ENCODE peak calls at places on chromosomes 4 and X, in five cellular contexts. O is tibial artery, S is fibroblast of lung, V is OCI-LY7, T is cardiac fibroblast. R is an unnamed sample.

GRCh38 chr4:171851295-171851694 is 38.1 kb downstream of the GALNTL6 start:
- DNase-seq in V (no peak), T (no peak), O (no peak), S (no peak), R (no peak)

GRCh38 chrX:53223955-53224859 is 800 bp downstream of the KDM5C start:
- DNase-seq in O (no peak), T (peak), S (peak), V (peak), R (peak)

GRCh38 chrX:12946838-12947544 is 27.9 kb upstream of the TMSB4X start:
- DNase-seq in O (peak), S (peak), V (peak), T (peak), R (peak)

GRCh38 chr4:1802720-1803522 is 9.8 kb downstream of the FGFR3 start:
- DNase-seq in T (no peak), V (no peak), S (no peak), O (no peak), R (no peak)

GRCh38 chr4:188154668-188155423 is 15.6 kb downstream of the TRIML1 start:
- DNase-seq in O (no peak), T (no peak), S (no peak), V (no peak), R (no peak)

GRCh38 chrX:68697036-68697435 is 49.6 kb downstream of the STARD8 start:
- DNase-seq in V (no peak), O (no peak), S (no peak), T (no peak), R (no peak)

GRCh38 chrX:1870421-1870820 is 255.6 kb downstream of the ASMT start:
- DNase-seq in O (no peak), S (no peak), T (no peak), V (no peak), R (no peak)

GRCh38 chrX:39749135-39749534 is 348.6 kb downstream of the BCOR start:
- DNase-seq in O (peak), T (no peak), S (peak), V (no peak), R (no peak)

GRCh38 chr4:170591076-170591475 is 501.3 kb upstream of the AADAT start:
- DNase-seq in V (no peak), T (peak), O (no peak), S (no peak), R (no peak)

GRCh38 chr4:36243355-36244256 is 708 bp downstream of the ARAP2 start:
- DNase-seq in S (peak), V (no peak), T (peak), O (peak), R (no peak)

GRCh38 chr4:135411251-135411650 is 1209.7 kb upstream of the PABPC4L start:
- DNase-seq in V (no peak), S (no peak), O (no peak), T (no peak), R (no peak)

GRCh38 chr4:183289688-183290087 is 30.4 kb downstream of the CLDN22 start:
- DNase-seq in O (no peak), V (peak), T (no peak), S (no peak), R (no peak)

GRCh38 chr4:77156912-77157858 is at the start of gene CCNG2:
- DNase-seq in V (peak), O (peak), S (peak), T (peak), R (peak)

GRCh38 chr4:40333921-40334352 is 1.2 kb upstream of the CHRNA9 start:
- DNase-seq in V (no peak), O (no peak), T (peak), S (peak), R (peak)

GRCh38 chr4:44447563-44448504 is 775 bp downstream of the KCTD8 start:
- DNase-seq in T (peak), S (peak), V (no peak), O (peak), R (no peak)

GRCh38 chrX:110003167-110004156 is 548 bp downstream of the TMEM164 start:
- DNase-seq in O (no peak), S (peak), V (no peak), T (no peak), R (no peak)

GRCh38 chrX:8455600-8455999 is 9.0 kb upstream of the VCX3B start:
- DNase-seq in S (no peak), O (no peak), T (no peak), V (no peak), R (no peak)

GRCh38 chr4:74968456-74969164 is 35.7 kb downstream of the PARM1 start:
- DNase-seq in O (no peak), V (no peak), S (no peak), T (no peak), R (no peak)

GRCh38 chr4:93186846-93187245 is 641.7 kb upstream of the ATOH1 start:
- DNase-seq in O (no peak), T (no peak), S (no peak), V (no peak), R (no peak)

GRCh38 chrX:52031371-52031770 is 37.6 kb downstream of the MAGED4B start:
- DNase-seq in O (no peak), T (no peak), S (no peak), V (no peak), R (no peak)

GRCh38 chr4:13920901-13921300 is 293.4 kb upstream of the BOD1L1 start:
- DNase-seq in T (peak), V (no peak), O (no peak), S (peak), R (peak)

GRCh38 chrX:18701621-18702361 is 5.7 kb upstream of the PPEF1 start:
- DNase-seq in S (peak), V (no peak), O (no peak), T (peak), R (no peak)

GRCh38 chrX:70553516-70553915 is 108.9 kb downstream of the DLG3 start:
- DNase-seq in S (no peak), O (no peak), T (no peak), V (no peak), R (no peak)

GRCh38 chr4:185534850-185535761 is at the start of gene PDLIM3:
- DNase-seq in V (no peak), O (peak), T (peak), S (no peak), R (no peak)

GRCh38 chr4:154660052-154660451 is 47.6 kb upstream of the FGG start:
- DNase-seq in V (no peak), S (peak), T (peak), O (no peak), R (no peak)

GRCh38 chrX:118207831-118208453 is 91.3 kb upstream of the KLHL13 start:
- DNase-seq in T (no peak), S (no peak), V (no peak), O (no peak), R (no peak)

GRCh38 chrX:39653656-39654055 is 444.1 kb downstream of the BCOR start:
- DNase-seq in T (no peak), O (no peak), V (no peak), S (no peak), R (no peak)

GRCh38 chr4:42143996-42144395 is 8.5 kb downstream of the BEND4 start:
- DNase-seq in S (no peak), T (no peak), V (no peak), O (no peak), R (no peak)

GRCh38 chrX:133913658-133914388 is 71.6 kb downstream of the GPC3 start:
- DNase-seq in T (no peak), O (no peak), V (no peak), S (no peak), R (no peak)
- H3K4me3 ChIP-seq in T (no peak), O (no peak), V (no peak), S (no peak), R (no peak)

GRCh38 chrX:80807606-80808159 is 2.0 kb downstream of the BRWD3 start:
- DNase-seq in T (peak), S (no peak), V (no peak), O (no peak), R (no peak)
- H3K4me3 ChIP-seq in T (peak), S (peak), V (peak), O (peak), R (peak)

DNA sequence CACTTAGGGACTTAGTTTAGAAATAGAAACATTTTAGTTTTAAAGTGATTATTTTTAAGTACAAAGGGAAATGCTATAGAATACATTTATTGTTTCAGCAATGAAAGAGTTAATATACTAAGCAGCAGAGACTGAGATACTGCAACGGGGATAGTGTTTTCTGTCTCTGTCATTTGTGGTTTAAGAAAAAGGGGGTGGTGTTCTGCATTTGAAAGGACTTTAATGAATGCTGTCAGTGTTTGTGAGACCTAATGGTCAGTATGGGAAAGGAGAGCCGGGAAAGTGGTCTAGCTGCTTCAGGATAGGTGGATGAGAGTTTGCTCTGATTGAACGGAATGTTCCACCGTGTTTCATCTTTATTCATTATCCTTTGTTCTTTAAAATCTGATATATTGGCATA is at the start of gene KLHL5:
- DNase-seq in V (no peak), T (no peak), O (no peak), S (no peak), R (no peak)
- H3K4me3 ChIP-seq in V (no peak), T (no peak), O (no peak), S (no peak), R (no peak)

DNA sequence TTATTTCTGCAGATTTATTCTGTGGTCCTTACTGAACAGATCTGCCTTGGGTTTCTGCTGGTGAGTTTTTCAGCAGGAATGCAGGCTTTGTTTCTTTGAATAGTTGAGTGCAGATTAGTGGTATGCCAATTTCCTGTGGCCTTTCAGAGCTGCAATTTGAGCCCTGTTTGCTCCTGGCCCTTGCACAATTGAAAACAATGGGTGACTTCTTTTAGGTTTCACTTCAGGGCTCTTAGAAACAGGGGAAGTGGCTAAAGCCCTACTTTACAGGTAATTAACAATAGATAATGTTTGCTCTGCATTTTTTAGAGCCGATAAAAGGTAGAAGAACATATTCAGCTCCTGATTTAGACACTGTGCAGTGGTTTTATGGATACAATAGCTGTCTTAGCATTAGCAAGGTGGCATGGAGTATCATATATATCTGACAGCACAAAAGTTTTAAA is 21.9 kb downstream of the SPRY1 start:
- DNase-seq in V (peak), T (peak), S (peak), O (no peak), R (peak)
- H3K4me3 ChIP-seq in V (no peak), T (no peak), S (no peak), O (no peak), R (no peak)

DNA sequence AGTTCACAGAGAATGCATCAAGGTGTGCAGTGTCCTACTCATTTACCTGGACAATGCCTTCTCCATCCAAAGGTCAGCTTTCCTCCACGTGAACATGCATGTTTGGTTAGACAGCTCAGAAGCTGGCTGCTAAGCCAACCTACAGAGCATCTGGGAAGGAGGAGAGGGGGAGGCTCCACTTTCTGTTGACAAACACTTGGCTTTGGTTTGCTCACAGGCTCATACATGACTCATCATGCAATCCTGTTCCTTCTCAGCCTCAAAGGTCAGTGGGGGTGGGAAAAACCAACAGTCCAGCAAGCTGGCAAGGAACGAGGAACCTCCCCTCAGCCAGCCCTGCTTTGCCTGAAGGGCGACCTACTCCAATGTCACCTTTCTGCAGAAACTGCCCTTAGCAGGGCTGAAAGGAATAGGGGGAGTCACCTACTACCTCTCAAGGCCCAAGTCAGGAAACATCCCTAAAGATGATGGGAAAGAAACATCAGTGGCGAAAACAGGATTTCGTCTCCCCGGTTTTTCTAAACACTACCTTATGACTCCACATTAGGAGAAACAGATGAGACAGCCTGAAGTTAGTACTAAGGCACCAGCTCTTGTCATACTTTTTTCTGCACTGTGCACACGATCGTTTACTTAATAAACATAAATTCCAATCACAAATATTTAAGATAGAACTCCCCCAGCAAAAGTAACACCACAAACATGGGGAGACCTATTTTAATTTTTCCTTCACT is 37.9 kb downstream of the RELL1 start:
- DNase-seq in S (peak), O (no peak), T (peak), V (no peak), R (peak)
- H3K4me3 ChIP-seq in S (no peak), O (no peak), T (no peak), V (no peak), R (no peak)